ENCODE peak calls at places on chromosomes 3 and 15, in six cellular contexts. W is substantia nigra; U is upper lobe of right lung; I is A549; Y is AG04450; H is CD8-positive, alpha-beta memory T cell. A is an unnamed sample.
A peak's percentile ranks its signal among the peaks of the same experiment; 100 is the strongest.

GRCh38 chr3:138845071-138845685 is 10.4 kb upstream of the PIK3CB start:
- DNase-seq in I (no peak), H (no peak), W (no peak), Y (no peak), U (no peak), A (no peak)

GRCh38 chr3:71436337-71436736 is 147.2 kb downstream of the FOXP1 start:
- DNase-seq in H (no peak), I (no peak), U (no peak), W (no peak), Y (no peak), A (no peak)

GRCh38 chr3:42247576-42248027 is 18.4 kb downstream of the CCK start:
- DNase-seq in U (no peak), H (peak; percentile 67), Y (no peak), I (peak; percentile 18), W (peak; percentile 12), A (no peak)

GRCh38 chr3:88005066-88005465 is 53.7 kb downstream of the CGGBP1 start:
- DNase-seq in W (no peak), U (no peak), I (peak; percentile 49), H (no peak), Y (no peak), A (no peak)

GRCh38 chr15:88401972-88402656 is 65.1 kb downstream of the MRPL46 start:
- DNase-seq in W (no peak), I (no peak), U (no peak), Y (no peak), H (no peak), A (no peak)

GRCh38 chr3:119418641-119419040 is 44.8 kb downstream of the TMEM39A start:
- DNase-seq in Y (no peak), U (no peak), I (no peak), W (no peak), H (no peak), A (no peak)

GRCh38 chr3:58009026-58009748 is 965 bp downstream of the FLNB start:
- DNase-seq in I (no peak), W (no peak), U (peak; percentile 70), Y (no peak), H (peak; percentile 52), A (peak; percentile 58)

GRCh38 chr15:100170280-100170654 is 171.5 kb downstream of the ADAMTS17 start:
- DNase-seq in Y (no peak), H (no peak), W (no peak), U (no peak), I (no peak), A (no peak)

GRCh38 chr3:179551383-179551782 is 11.3 kb upstream of the ACTL6A start:
- DNase-seq in U (no peak), I (no peak), Y (no peak), W (no peak), H (no peak), A (no peak)
- H3K27ac ChIP-seq in U (no peak overlapping the region), I (no peak overlapping the region), Y (no peak overlapping the region), W (no peak overlapping the region), H (no peak overlapping the region), A (no peak overlapping the region)

GRCh38 chr15:90820481-90820880 is 47.9 kb upstream of the FURIN start:
- DNase-seq in H (no peak), Y (no peak), U (no peak), I (no peak), W (no peak), A (no peak)
- H3K27ac ChIP-seq in H (no peak overlapping the region), Y (no peak overlapping the region), U (no peak overlapping the region), I (no peak overlapping the region), W (no peak overlapping the region), A (no peak overlapping the region)

DNA sequence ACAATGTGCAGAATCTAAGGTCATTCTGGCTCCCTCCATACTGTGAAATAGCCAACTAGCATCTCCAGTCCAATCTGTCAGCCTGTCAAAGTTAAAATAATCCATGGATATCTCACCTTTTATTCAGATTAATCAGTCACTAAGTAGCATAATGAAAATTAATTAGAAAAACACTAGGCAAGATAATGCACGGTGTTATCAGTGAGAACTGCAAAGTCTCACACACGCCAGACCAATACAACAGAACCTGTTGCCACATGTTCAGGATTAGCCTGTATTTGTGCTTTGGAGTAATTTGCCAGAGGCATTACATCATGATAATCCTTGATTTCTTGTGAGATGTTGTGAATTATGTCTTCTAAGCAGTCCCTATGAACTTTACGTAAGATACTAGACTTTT is 820.4 kb upstream of the ALCAM start:
- DNase-seq in U (no peak), Y (no peak), I (no peak), H (no peak), W (no peak), A (no peak)
- H3K27ac ChIP-seq in U (no peak overlapping the region), Y (no peak overlapping the region), I (no peak overlapping the region), H (no peak overlapping the region), W (no peak overlapping the region), A (no peak overlapping the region)

GRCh38 chr3:190512666-190513065 is 1.2 kb upstream of the IL1RAP start:
- DNase-seq in U (no peak), I (no peak), H (no peak), Y (no peak), W (no peak), A (no peak)

GRCh38 chr3:190513409-190514162 is at the start of gene IL1RAP:
- DNase-seq in U (peak; percentile 97), I (peak; percentile 89), W (peak; percentile 87), Y (peak; percentile 65), H (peak; percentile 91), A (peak; percentile 94)

GRCh38 chr3:190517696-190518095 is 3.8 kb downstream of the IL1RAP start:
- DNase-seq in W (no peak), Y (no peak), H (no peak), U (no peak), I (peak; percentile 40), A (no peak)

GRCh38 chr3:190516416-190516815 is 2.5 kb downstream of the IL1RAP start:
- DNase-seq in H (no peak), I (no peak), U (no peak), W (no peak), Y (no peak), A (no peak)

GRCh38 chr3:190514163-190515153 is 573 bp downstream of the IL1RAP start:
- DNase-seq in I (peak; percentile 36), U (peak; percentile 83), H (peak; percentile 51), W (peak; percentile 18), Y (no peak), A (peak; percentile 58)
- H3K27ac ChIP-seq in I (peak overlapping the region; percentile 88), U (peak overlapping the region; percentile 85), H (peak overlapping the region; percentile 55), W (peak overlapping the region; percentile 60), Y (no peak overlapping the region), A (peak overlapping the region; percentile 95)

GRCh38 chr3:38348903-38349302 is 2.3 kb downstream of the XYLB start:
- DNase-seq in H (no peak), I (no peak), W (no peak), U (no peak), Y (no peak), A (no peak)

GRCh38 chr3:38343797-38344594 is 2.6 kb upstream of the XYLB start:
- DNase-seq in I (no peak), Y (no peak), U (no peak), H (no peak), W (no peak), A (no peak)

GRCh38 chr3:38347421-38348200 is 1.0 kb downstream of the XYLB start:
- DNase-seq in I (no peak), H (no peak), W (no peak), Y (no peak), U (no peak), A (no peak)

GRCh38 chr3:38346584-38347410 is at the start of gene XYLB:
- DNase-seq in U (peak; percentile 95), W (peak; percentile 80), I (peak; percentile 88), Y (peak; percentile 55), H (peak; percentile 77), A (peak; percentile 88)

DNA sequence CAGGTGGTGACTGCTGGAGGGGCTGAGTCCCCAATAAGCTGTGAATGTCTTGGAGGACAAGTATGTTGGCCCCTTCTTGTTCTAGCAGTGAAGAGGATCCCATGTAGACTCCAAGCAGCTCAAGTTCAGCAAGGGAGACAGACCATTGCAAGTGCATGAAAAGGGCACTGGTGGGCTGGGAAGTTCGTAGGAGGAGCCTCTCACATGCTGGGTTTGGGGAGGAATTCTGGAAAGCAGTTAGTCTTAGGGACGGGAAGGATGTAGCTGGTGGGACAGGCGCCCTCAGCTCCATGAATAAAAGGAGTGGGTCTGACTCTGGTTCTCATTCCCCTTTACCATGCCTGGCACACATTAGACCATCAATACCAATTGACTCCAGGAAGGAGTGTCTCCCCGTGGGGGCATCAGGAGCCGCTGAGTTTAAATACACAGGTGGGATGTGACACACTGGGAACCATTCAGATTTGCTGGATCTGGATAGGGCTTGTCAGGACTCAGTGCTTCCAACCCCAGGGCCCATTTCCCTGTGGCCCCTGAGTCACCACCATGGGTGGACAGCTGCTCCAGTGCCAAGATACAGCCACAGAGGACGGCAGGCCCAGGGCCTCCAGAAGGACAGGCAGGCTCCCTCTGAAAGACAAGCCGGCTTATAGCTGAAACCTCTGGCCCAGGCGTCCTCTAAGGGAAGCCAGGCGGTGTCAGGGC is 554 bp upstream of the XYLB start:
- DNase-seq in Y (no peak), W (no peak), H (no peak), U (no peak), I (no peak), A (no peak)
- H3K27ac ChIP-seq in Y (no peak overlapping the region), W (no peak overlapping the region), H (no peak overlapping the region), U (peak overlapping the region; percentile 6), I (peak overlapping the region; percentile 91), A (peak overlapping the region; percentile 41)